ENCODE peak calls at places on chromosome 10, in four cellular contexts. Z is cardiac muscle cell; H is astrocyte of the spinal cord; V is activated CD8-positive, alpha-beta T cell treated with anti-CD3 and anti-CD28 coated beads for 36 hours. R is an unnamed sample.

GRCh38 chr10:90133606-90134005 is 432.2 kb downstream of the KIF20B start:
- DNase-seq in Z (no peak), V (no peak), H (no peak), R (no peak)

GRCh38 chr10:20839910-20840309 is 57.2 kb downstream of the NEBL start:
- DNase-seq in Z (no peak), V (no peak), H (no peak), R (no peak)

GRCh38 chr10:36148207-36148606 is 506.1 kb upstream of the FZD8 start:
- DNase-seq in Z (no peak), H (no peak), V (no peak), R (no peak)

GRCh38 chr10:79239275-79239779 is 107.9 kb upstream of the PPIF start:
- DNase-seq in Z (no peak), H (peak), V (peak), R (no peak)

GRCh38 chr10:28922127-28922526 is 244.8 kb downstream of the BAMBI start:
- DNase-seq in H (peak), Z (peak), V (no peak), R (no peak)

GRCh38 chr10:49550563-49550962 is 11.6 kb upstream of the ERCC6 start:
- DNase-seq in V (no peak), Z (peak), H (peak), R (no peak)

GRCh38 chr10:1183746-1184145 is 127.6 kb downstream of the WDR37 start:
- DNase-seq in H (no peak), V (no peak), Z (no peak), R (no peak)

GRCh38 chr10:96846926-96847325 is 14.8 kb downstream of the LCOR start:
- DNase-seq in V (no peak), Z (no peak), H (no peak), R (no peak)

GRCh38 chr10:108544500-108545120 is 1378.7 kb downstream of the XPNPEP1 start:
- DNase-seq in V (peak), Z (peak), H (peak), R (peak)

GRCh38 chr10:126565456-126565855 is 105.0 kb downstream of the C10orf90 start:
- DNase-seq in Z (no peak), V (no peak), H (peak), R (no peak)

GRCh38 chr10:103265712-103266329 is 11.1 kb upstream of the INA start:
- DNase-seq in Z (peak), H (peak), V (peak), R (peak)

GRCh38 chr10:102660891-102661613 is 16.8 kb downstream of the TRIM8 start:
- DNase-seq in Z (peak), V (peak), H (peak), R (peak)

GRCh38 chr10:23556727-23557440 is 118.0 kb downstream of the OTUD1 start:
- DNase-seq in Z (no peak), V (peak), H (peak), R (no peak)

GRCh38 chr10:69503001-69503895 is 52.0 kb downstream of the TSPAN15 start:
- DNase-seq in H (no peak), V (no peak), Z (no peak), R (no peak)

GRCh38 chr10:123270221-123270620 is 116.0 kb downstream of the BUB3 start:
- DNase-seq in V (no peak), Z (peak), H (peak), R (no peak)

GRCh38 chr10:70679498-70679897 is 7.2 kb downstream of the ADAMTS14 start:
- DNase-seq in H (peak), Z (peak), V (no peak), R (no peak)

GRCh38 chr10:95328013-95328412 is 37.2 kb upstream of the PDLIM1 start:
- DNase-seq in V (no peak), Z (no peak), H (no peak), R (no peak)

GRCh38 chr10:110758898-110759297 is 112.8 kb upstream of the PDCD4 start:
- DNase-seq in Z (peak), H (peak), V (no peak), R (no peak)

GRCh38 chr10:43055991-43056567 is 20.8 kb upstream of the RET start:
- DNase-seq in Z (no peak), H (no peak), V (no peak), R (no peak)

GRCh38 chr10:127585519-127586023 is 36.5 kb downstream of the NPS start:
- DNase-seq in H (no peak), V (no peak), Z (no peak), R (no peak)

GRCh38 chr10:129501652-129502436 is 34.8 kb downstream of the MGMT start:
- DNase-seq in H (no peak), V (no peak), Z (no peak), R (peak)

GRCh38 chr10:25555865-25556264 is 378.2 kb upstream of the MYO3A start:
- DNase-seq in H (no peak), V (no peak), Z (no peak), R (no peak)

GRCh38 chr10:119189811-119190282 is 11.2 kb upstream of the PRDX3 start:
- DNase-seq in Z (peak), V (peak), H (peak), R (no peak)

GRCh38 chr10:49237985-49238384 is 49.8 kb upstream of the TMEM273 start:
- DNase-seq in H (no peak), Z (no peak), V (no peak), R (no peak)

DNA sequence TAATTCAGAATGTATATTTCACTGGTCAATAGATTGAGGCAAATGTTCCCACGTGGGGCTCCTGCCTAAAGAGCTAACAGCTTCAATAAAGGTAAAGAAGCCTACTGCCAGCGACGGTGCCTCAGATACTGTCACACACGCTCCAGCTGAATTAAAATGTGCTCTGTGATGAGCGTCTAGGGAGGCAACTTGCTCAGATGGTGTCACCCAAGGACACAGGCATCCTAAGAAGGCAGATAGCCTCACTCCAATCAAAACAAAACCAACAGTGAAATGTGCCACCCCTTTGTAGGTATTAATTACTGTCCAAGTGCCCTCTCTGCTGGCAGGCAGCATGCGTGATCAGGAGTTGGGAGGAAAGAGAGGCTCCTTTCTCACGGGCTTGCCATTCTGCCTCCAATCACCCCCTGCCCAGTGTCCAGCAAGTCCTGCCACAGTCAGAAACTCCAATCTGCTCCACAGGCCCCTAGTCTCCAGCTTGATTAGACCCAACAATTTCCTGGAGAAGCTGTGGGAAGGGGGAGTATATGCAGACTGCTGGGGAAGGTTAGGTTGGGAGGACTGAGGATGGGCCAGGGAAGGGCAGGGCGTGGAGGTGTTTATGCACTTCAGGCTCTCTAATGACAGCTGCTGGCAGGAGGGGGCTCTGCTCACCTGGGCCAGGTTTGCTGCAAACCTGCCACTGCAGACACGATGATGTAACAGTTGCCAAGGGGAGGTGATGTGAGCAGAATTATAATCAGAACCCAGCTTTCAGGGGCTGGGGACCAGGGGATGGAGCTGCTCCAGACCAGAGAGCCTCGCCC is 297.9 kb downstream of the GRID1 start:
- DNase-seq in Z (no peak), V (no peak), H (no peak), R (no peak)
- TF ChIP-seq CTCF in Z (no peak), V (no peak), H (no peak), R (no peak)

DNA sequence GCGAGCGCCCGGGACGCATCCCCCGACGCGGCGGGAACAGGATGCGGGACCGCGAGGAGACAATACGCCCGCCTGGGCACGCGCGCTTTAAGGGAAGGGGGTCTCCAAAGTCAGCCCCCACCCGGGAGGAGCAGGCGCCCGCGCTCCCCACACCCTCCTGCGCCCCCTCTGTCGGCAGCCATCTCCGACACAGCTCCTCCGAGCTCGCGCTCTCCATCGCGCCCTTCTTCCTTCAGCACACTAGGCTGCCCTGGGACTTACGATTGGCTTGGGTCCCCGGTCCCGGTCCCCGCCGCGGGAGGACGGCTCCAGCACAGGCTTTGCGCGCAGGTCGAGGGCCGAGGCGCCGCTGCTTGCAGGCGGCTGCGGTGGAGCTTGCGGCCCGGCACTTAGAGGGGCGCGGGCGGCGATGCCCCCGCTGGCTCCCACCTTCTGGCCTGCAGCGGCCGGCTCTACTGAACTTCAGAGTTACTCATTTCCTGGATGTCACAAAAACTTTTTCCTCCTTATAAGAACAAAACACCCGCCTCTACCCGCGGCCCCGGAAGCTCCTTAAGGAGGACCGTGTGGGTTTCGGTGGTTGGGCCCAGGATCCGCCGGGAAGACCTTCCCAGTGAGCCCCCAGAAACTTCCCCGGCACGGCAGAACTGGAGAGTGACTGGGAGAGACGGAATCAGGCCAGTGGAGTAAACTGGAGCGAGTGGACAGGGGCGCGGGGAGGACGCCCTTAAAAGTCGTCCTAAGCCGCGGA is at the start of gene ITPRIP:
- DNase-seq in Z (peak), V (peak), H (peak), R (peak)
- TF ChIP-seq CTCF in Z (peak), V (no peak), H (peak), R (no peak)

GRCh38 chr10:98308602-98309365 is 40.8 kb upstream of the LOXL4 start:
- DNase-seq in V (no peak), H (no peak), Z (no peak), R (no peak)
- TF ChIP-seq CTCF in V (no peak), H (no peak), Z (no peak), R (no peak)

GRCh38 chr10:77844177-77844576 is 82.4 kb downstream of the DLG5 start:
- DNase-seq in H (no peak), V (no peak), Z (no peak), R (no peak)

GRCh38 chr10:77846718-77847311 is 79.7 kb downstream of the DLG5 start:
- DNase-seq in H (peak), Z (peak), V (peak), R (peak)

GRCh38 chr10:77845455-77845850 is 81.1 kb downstream of the DLG5 start:
- DNase-seq in Z (no peak), H (no peak), V (no peak), R (no peak)

GRCh38 chr10:77843264-77843663 is 83.3 kb downstream of the DLG5 start:
- DNase-seq in H (no peak), V (no peak), Z (no peak), R (no peak)

DNA sequence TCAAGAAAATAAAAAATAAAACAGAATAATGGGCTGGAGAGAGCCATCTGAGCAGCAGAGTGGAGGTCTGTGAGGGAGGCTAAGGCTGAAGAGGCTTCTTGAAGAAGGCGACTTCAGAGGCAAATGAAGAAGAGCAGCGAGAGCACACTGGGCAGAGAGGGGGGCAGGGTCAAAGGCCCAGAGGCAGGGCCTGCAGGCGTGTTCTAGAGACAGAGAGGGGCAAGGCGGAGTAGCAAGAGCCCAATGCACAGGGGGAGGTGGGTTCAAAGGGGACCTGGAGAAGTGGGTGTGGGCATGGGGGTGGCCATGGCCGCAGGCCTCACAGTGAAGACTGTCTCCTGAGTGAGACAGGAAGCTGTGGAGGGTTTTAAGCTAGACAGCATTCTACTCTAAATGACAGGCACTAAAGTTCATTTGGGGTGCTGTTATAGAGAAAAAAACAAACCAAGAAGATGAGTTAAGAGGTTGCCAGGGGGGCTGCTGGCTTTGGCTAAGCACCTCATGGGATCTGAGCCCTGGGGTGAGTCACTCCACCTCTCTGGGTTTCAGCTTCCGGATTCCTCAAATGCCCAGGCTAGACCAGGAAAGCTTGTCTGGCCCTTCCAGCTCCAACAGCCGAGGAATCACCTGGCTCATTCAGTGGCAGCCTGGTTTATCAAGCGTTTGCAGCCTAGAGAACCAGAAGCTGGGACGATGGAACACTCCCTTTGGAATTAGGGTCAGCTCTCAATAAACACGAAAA is 81.7 kb downstream of the DLG5 start:
- DNase-seq in V (no peak), Z (peak), H (peak), R (no peak)
- TF ChIP-seq CTCF in V (no peak), Z (no peak), H (no peak), R (no peak)

GRCh38 chr10:99442394-99442793 is 12.0 kb upstream of the GOT1 start:
- DNase-seq in Z (no peak), V (no peak), H (no peak), R (no peak)
- TF ChIP-seq CTCF in Z (no peak), V (no peak), H (no peak), R (no peak)